ENCODE peak calls at places on chromosomes 11 and 22, in five cellular contexts. W is right lobe of liver, Q is brain microvascular endothelial cell, R is cardiac fibroblast, S is kidney. B is an unnamed sample.

GRCh38 chr11:1484716-1485503 is 1.7 kb downstream of the MOB2 start:
- DNase-seq in W (peak), Q (no peak), S (peak), R (no peak), B (no peak)

GRCh38 chr22:20916916-20917810 is at the start of gene CRKL:
- DNase-seq in R (peak), W (peak), Q (peak), S (peak), B (peak)

GRCh38 chr22:31153357-31153756 is 6.6 kb upstream of the RNF185 start:
- DNase-seq in Q (no peak), W (no peak), S (no peak), R (no peak), B (no peak)

GRCh38 chr22:48089601-48090331 is 1327.3 kb downstream of the TBC1D22A start:
- DNase-seq in R (peak), Q (peak), S (peak), W (no peak), B (no peak)

GRCh38 chr11:128290106-128290840 is 297.1 kb downstream of the ETS1 start:
- DNase-seq in S (peak), W (peak), R (peak), Q (peak), B (peak)

GRCh38 chr11:73997120-73997772 is 11.6 kb downstream of the UCP3 start:
- DNase-seq in R (no peak), Q (no peak), S (peak), W (no peak), B (no peak)

GRCh38 chr22:40414306-40414705 is 43.9 kb downstream of the SGSM3 start:
- DNase-seq in S (no peak), W (no peak), R (peak), Q (no peak), B (no peak)

GRCh38 chr11:117097567-117098268 is 510 bp downstream of the SIK3 start:
- DNase-seq in W (peak), S (peak), R (no peak), Q (no peak), B (no peak)

GRCh38 chr11:95764267-95764898 is 25.2 kb downstream of the FAM76B start:
- DNase-seq in W (no peak), Q (no peak), R (peak), S (no peak), B (no peak)

GRCh38 chr11:47715082-47715669 is at the start of gene AGBL2:
- DNase-seq in S (peak), Q (peak), W (peak), R (peak), B (peak)

GRCh38 chr11:70173018-70173417 is 30.1 kb upstream of the FADD start:
- DNase-seq in R (peak), Q (peak), W (no peak), S (no peak), B (no peak)

GRCh38 chr22:19629331-19629719 is 85.0 kb upstream of the SEPTIN5 start:
- DNase-seq in S (peak), W (no peak), Q (no peak), R (no peak), B (no peak)

GRCh38 chr22:19319281-19319680 is 27.8 kb upstream of the CLTCL1 start:
- DNase-seq in R (no peak), S (no peak), Q (no peak), W (no peak), B (no peak)

GRCh38 chr22:42626431-42626830 is 11.7 kb upstream of the POLDIP3 start:
- DNase-seq in S (no peak), Q (no peak), R (no peak), W (no peak), B (no peak)

GRCh38 chr11:28383471-28383870 is 275.3 kb downstream of the METTL15 start:
- DNase-seq in Q (peak), W (no peak), S (no peak), R (no peak), B (no peak)

GRCh38 chr22:48576333-48577013 is 1251.2 kb downstream of the BRD1 start:
- DNase-seq in Q (no peak), R (no peak), S (peak), W (no peak), B (no peak)

GRCh38 chr11:90234977-90235376 is 12.1 kb upstream of the CHORDC1 start:
- DNase-seq in R (no peak), Q (no peak), W (no peak), S (no peak), B (no peak)

GRCh38 chr11:43486141-43486540 is 127.4 kb downstream of the TTC17 start:
- DNase-seq in W (no peak), Q (peak), S (no peak), R (peak), B (no peak)

GRCh38 chr11:7196396-7197146 is 55.1 kb upstream of the SYT9 start:
- DNase-seq in R (no peak), W (no peak), S (no peak), Q (no peak), B (no peak)

GRCh38 chr11:40293655-40294342 is 1165.7 kb downstream of the LRRC4C start:
- DNase-seq in R (peak), Q (peak), W (peak), S (peak), B (peak)

GRCh38 chr22:22833059-22833458 is 54.6 kb upstream of the IGLL5 start:
- DNase-seq in R (no peak), W (no peak), Q (no peak), S (no peak), B (no peak)

GRCh38 chr11:78310500-78310909 is 107.1 kb downstream of the GAB2 start:
- DNase-seq in W (peak), S (peak), Q (peak), R (peak), B (no peak)

GRCh38 chr11:126415669-126416420 is 60.4 kb downstream of the ST3GAL4 start:
- DNase-seq in S (peak), W (no peak), Q (no peak), R (no peak), B (no peak)

GRCh38 chr11:46120361-46120710 is 918 bp downstream of the PHF21A start:
- DNase-seq in W (peak), R (no peak), Q (no peak), S (peak), B (no peak)

GRCh38 chr11:14907411-14908213 is 15.6 kb upstream of the CYP2R1 start:
- DNase-seq in Q (peak), R (peak), W (peak), S (peak), B (no peak)
- H3K4me3 ChIP-seq in Q (no peak), R (no peak), W (peak), S (no peak), B (no peak)

DNA sequence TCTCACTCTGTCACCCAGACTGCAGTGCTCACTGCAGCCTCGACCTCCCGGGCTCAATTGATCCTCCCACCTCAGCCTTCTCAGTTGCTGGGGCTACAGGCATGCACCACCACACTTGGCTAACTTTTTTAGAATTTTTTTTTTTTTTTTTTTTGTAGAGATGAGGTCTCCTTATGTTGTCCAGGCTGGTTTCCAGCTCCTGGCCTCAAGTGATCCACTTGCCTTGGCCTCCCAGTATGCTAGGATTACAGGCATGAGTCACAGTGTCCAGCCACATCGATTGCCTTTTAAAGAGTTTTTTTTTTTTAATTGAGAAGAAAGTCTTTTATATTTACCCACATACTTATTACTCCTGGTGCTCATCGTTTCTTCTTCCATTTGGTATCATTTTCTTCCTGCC is 30.0 kb downstream of the PARVG start:
- DNase-seq in R (peak), Q (peak), S (no peak), W (no peak), B (no peak)
- TF ChIP-seq CTCF in R (no peak), Q (no peak), S (no peak), W (no peak), B (no peak)

GRCh38 chr11:66693356-66694055 is 15.8 kb upstream of the RBM4B start:
- DNase-seq in Q (no peak), R (no peak), S (peak), W (no peak), B (no peak)
- H3K4me3 ChIP-seq in Q (no peak), R (no peak), S (no peak), W (no peak), B (no peak)

GRCh38 chr11:131914299-131914902 is 544.0 kb downstream of the NTM start:
- DNase-seq in S (no peak), R (peak), Q (no peak), W (no peak), B (no peak)

GRCh38 chr11:131910491-131911387 is 540.3 kb downstream of the NTM start:
- DNase-seq in S (peak), W (no peak), R (peak), Q (peak), B (no peak)

GRCh38 chr11:131916633-131917032 is 546.2 kb downstream of the NTM start:
- DNase-seq in Q (no peak), W (no peak), S (no peak), R (no peak), B (peak)

GRCh38 chr11:131912127-131912526 is 541.7 kb downstream of the NTM start:
- DNase-seq in Q (no peak), S (no peak), R (no peak), W (no peak), B (no peak)

DNA sequence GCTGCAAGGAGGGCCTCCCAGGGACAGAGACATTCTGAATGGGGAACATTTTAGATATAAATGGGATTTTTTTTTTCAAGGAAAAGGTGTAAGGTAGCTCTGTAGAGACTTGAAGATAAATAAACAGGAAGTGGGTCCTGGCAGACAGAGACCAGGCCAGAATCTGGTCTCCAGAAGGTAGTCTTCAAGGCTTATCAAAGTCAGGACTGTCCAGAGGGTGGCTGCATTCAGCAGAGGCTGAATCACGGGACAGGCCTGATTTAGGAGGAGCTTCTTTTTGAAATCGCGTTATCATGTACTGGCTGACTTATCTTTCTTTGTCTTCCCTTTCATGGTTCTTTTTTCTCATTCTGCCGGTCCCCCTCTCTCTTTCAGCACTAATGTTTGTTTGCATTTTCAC is 542.9 kb downstream of the NTM start:
- DNase-seq in S (no peak), W (no peak), R (peak), Q (no peak), B (no peak)
- TF ChIP-seq CTCF in S (no peak), W (no peak), R (no peak), Q (peak), B (no peak)

GRCh38 chr11:123195182-123196059 is at the start of gene CLMP:
- DNase-seq in S (peak), W (no peak), Q (no peak), R (peak), B (no peak)
- H3K4me3 ChIP-seq in S (peak), W (no peak), Q (peak), R (peak), B (peak)

DNA sequence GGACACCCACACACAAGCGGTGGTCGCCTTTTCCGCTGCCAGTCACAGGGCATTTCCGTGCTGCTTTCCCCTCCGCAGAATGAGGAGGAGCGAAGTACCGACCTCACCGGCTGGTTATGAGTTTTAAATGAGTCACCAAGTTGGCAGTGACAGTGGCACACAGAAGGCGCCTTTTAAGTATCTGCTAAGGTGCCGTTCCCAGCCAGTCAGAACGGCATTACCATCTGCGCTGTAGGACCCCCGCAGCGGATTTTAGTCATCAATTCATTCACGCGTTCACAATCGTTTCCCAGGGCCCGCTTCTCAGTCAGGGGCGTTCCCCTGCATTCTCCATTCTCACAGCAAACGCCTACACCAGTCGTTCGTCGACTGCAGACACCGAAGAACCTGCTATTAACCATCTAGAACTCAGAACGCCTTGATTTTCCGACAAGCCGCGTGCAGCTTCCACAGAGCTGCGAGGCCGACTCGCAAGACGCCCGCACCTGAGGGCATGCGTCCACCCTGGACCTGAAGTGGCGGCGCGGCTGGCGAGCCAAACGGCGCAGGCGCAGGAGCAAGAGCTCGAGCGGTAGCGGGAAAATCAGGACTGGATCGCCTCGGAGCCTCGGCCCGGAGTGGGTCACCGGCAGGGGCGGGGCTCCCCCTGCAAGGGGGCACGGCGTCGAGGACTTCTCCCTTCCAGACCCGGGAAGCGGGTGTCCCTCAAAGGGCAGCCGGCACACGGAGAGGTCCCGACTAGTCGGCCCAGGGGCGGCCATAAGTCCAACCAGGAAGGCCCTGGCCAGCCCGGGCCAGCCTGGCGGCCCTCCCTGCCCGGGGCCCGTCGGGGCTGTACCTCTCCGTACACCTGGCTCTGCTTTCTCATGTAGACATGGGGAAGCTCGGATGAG is 642 bp downstream of the CYP2R1 start:
- DNase-seq in W (peak), R (peak), Q (peak), S (peak), B (peak)
- TF ChIP-seq CTCF in W (no peak), R (no peak), Q (peak), S (peak), B (no peak)

GRCh38 chr11:67406420-67406968 is 2.6 kb downstream of the TBC1D10C start:
- DNase-seq in Q (no peak), W (no peak), R (no peak), S (peak), B (no peak)

GRCh38 chr11:67408437-67409200 is 4.7 kb downstream of the TBC1D10C start:
- DNase-seq in S (no peak), Q (no peak), W (no peak), R (no peak), B (no peak)

GRCh38 chr11:67406969-67407699 is 3.3 kb downstream of the TBC1D10C start:
- DNase-seq in W (no peak), S (no peak), Q (no peak), R (no peak), B (no peak)

GRCh38 chr11:67409261-67409666 is 5.4 kb downstream of the TBC1D10C start:
- DNase-seq in R (no peak), W (no peak), Q (no peak), S (peak), B (no peak)

DNA sequence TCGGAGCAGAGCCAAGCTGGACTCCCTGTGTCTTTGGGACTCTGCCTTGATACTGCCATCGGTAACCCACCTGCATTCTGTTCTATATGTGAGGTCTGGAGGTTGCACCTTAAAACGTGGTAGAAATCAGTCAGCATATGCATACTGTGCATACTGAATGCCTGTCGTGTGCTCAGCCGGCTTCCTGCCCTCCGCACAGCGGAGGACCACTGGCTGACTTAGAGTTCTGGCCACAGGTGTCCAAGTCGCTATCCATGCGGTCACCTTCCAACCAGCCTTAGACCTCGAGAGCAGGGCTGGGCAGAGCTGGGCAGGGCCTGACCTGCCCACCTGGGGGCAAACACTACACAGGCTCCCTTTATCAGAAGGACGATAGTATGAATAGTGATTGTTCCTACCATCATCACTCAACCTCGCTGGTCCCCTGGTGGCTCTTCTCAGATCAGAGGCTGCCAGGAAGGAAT is 3.8 kb downstream of the TBC1D10C start:
- DNase-seq in S (no peak), R (no peak), Q (no peak), W (no peak), B (no peak)
- H3K4me3 ChIP-seq in S (no peak), R (no peak), Q (no peak), W (no peak), B (no peak)